ENCODE peak calls at places on chromosome 4, in ten cellular contexts. J is lower leg skin, X is fibroblast of mammary gland, N is transverse colon, H is osteoblast, P is RWPE1, K is tibial artery, F is ascending aorta, Z is bronchial epithelial cell, R is right lobe of liver. T is an unnamed sample.
A peak's percentile ranks its signal among the peaks of the same experiment; 100 is the strongest.

GRCh38 chr4:47566566-47566965 is 81.5 kb downstream of the ATP10D start:
- DNase-seq in J (no peak), X (no peak), N (no peak), H (no peak), P (no peak), K (no peak), F (no peak), Z (no peak), R (no peak), T (no peak)

GRCh38 chr4:7632341-7632740 is 197.6 kb upstream of the PSAPL1 start:
- DNase-seq in J (no peak), X (no peak), N (no peak), H (peak; percentile 44), P (no peak), K (no peak), F (no peak), Z (no peak), R (no peak), T (no peak)

GRCh38 chr4:68148795-68149685 is 19.4 kb upstream of the TMPRSS11F start:
- DNase-seq in J (no peak), X (no peak), N (no peak), H (no peak), P (no peak), K (no peak), F (no peak), Z (no peak), R (no peak), T (no peak)

GRCh38 chr4:94758141-94758699 is 465 bp downstream of the BMPR1B start:
- DNase-seq in J (no peak), X (no peak), N (peak; percentile 13), H (peak; percentile 90), P (peak; percentile 46), K (peak; percentile 73), F (peak; percentile 78), Z (peak; percentile 44), R (peak; percentile 47), T (peak; percentile 22)

GRCh38 chr4:83276299-83277040 is 8.1 kb downstream of the COQ2 start:
- DNase-seq in J (no peak), X (peak; percentile 22), N (no peak), H (no peak), P (no peak), K (no peak), F (no peak), Z (no peak), R (no peak), T (no peak)

GRCh38 chr4:136395212-136395722 is 1137.0 kb downstream of the PCDH18 start:
- DNase-seq in J (no peak), X (no peak), N (no peak), H (no peak), P (no peak), K (no peak), F (no peak), Z (no peak), R (no peak), T (no peak)

GRCh38 chr4:182881928-182882327 is 35.3 kb downstream of the DCTD start:
- DNase-seq in J (peak; percentile 46), X (no peak), N (no peak), H (no peak), P (no peak), K (no peak), F (peak; percentile 39), Z (no peak), R (peak; percentile 80), T (no peak)

GRCh38 chr4:152937535-152938236 is 1.6 kb downstream of the FHDC1 start:
- DNase-seq in J (peak; percentile 88), X (peak; percentile 40), N (peak; percentile 41), H (peak; percentile 93), P (peak; percentile 36), K (no peak), F (no peak), Z (no peak), R (no peak), T (peak; percentile 59)

GRCh38 chr4:175413561-175413960 is 398.5 kb downstream of the GPM6A start:
- DNase-seq in J (no peak), X (no peak), N (no peak), H (no peak), P (no peak), K (no peak), F (no peak), Z (no peak), R (no peak), T (no peak)

GRCh38 chr4:658681-659667 is 15.1 kb downstream of the ATP5ME start:
- DNase-seq in J (no peak), X (no peak), N (no peak), H (peak; percentile 82), P (no peak), K (no peak), F (no peak), Z (no peak), R (no peak), T (no peak)

DNA sequence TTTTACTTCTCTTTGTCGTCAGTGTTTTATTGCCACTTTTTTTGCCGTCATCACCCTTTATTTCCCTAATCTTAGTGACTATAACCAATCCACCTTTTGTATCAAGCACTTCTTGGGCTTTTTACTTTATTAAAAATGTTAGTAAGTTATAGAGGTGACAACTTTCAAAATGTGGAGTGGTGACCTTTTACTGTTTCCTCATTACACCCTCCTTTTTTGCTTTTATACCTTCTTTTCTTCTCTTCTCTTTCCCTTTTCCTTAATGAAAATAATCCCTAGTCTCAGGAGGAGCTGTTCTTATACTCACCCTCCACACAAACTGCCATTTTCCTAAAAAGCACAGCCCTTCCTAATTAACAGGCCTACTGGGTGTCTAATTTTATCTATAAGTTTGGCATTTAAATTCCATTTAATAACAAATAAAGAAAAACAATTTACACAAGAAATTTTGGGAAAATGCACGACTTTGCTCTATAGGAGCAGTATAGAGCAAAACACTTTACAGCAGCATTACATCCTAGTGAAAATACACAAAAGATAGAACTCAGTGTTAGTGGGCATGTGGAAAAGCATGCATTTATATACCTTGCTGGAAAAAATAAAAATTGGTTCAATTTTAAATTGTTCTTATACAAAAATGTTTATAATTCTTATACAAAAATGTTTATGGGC is 27.3 kb downstream of the BBS12 start:
- DNase-seq in J (no peak), X (peak; percentile 40), N (no peak), H (peak; percentile 10), P (no peak), K (no peak), F (no peak), Z (no peak), R (no peak), T (no peak)
- TF ChIP-seq CTCF in J (no peak), X (peak; percentile 65), N (no peak), H (peak; percentile 56), P (peak; percentile 58), K (no peak), F (no peak), Z (no peak), R (no peak), T (no peak)

DNA sequence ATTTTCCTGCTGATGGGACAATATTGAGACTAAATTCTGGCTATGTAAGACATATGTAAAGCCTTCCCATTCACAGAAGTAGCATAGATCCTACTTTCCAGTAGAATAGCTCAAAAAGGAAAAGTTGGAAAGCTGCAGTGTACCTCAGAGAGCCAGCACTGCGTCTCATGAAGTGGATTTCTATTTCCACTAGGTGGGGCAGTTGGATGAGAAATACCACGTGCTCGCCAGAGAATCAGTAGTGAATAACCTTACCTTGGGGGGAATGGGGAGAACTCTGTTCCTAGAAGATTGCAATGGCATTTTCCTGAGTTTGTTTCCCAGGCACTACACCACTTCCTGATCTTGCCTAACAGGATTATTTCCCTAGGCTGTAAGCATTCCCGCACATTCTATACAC is 907.1 kb downstream of the FSTL5 start:
- DNase-seq in J (no peak), X (no peak), N (no peak), H (no peak), P (no peak), K (no peak), F (no peak), Z (peak; percentile 5), R (no peak), T (no peak)
- TF ChIP-seq CTCF in J (no peak), X (no peak), N (no peak), H (no peak), P (no peak), K (no peak), F (no peak), Z (no peak), R (peak; percentile 11), T (peak; percentile 48)

DNA sequence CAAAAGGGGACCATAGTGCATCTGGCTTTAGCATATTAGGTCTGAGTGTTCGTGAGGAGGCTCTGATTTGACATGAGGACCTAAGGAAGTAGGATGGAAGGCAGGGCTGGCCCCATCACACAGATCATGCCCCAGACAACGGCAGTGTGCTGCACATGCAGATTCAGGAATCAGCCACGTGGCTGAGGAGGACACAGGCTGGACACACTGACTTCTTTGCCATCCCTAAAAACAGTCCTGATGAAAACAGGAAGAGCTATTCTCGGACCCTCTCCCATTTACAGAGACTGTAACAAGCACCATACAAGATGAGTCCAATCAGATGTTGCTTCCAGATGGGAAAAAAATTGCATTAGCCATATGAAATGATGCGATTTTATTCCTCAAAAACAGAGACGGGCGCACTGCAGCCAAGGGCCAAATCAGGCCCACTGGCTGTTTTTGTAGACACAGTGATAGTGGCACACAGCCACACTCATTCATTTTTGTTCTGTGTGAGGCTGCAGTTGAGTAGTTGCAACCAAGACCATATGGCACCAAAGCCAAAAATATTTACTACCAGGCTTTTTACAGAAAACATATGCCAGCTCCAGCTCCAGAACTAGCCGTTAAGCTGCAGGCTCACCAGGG is 41.0 kb downstream of the ACSL1 start:
- DNase-seq in J (no peak), X (no peak), N (no peak), H (no peak), P (no peak), K (no peak), F (no peak), Z (no peak), R (no peak), T (no peak)
- TF ChIP-seq CTCF in J (no peak), X (no peak), N (no peak), H (no peak), P (no peak), K (no peak), F (no peak), Z (no peak), R (no peak), T (no peak)

GRCh38 chr4:19969492-19969891 is 282.2 kb upstream of the SLIT2 start:
- DNase-seq in J (no peak), X (no peak), N (no peak), H (no peak), P (no peak), K (no peak), F (no peak), Z (no peak), R (no peak), T (no peak)
- TF ChIP-seq CTCF in J (no peak), X (peak; percentile 26), N (no peak), H (peak; percentile 38), P (no peak), K (no peak), F (no peak), Z (no peak), R (no peak), T (no peak)

GRCh38 chr4:109231331-109231730 is 71.1 kb downstream of the COL25A1 start:
- DNase-seq in J (no peak), X (no peak), N (no peak), H (no peak), P (no peak), K (no peak), F (no peak), Z (no peak), R (no peak), T (no peak)
- TF ChIP-seq CTCF in J (no peak), X (no peak), N (no peak), H (no peak), P (no peak), K (no peak), F (no peak), Z (no peak), R (no peak), T (no peak)

GRCh38 chr4:60759518-60760245 is 440.4 kb upstream of the ADGRL3 start:
- DNase-seq in J (no peak), X (no peak), N (no peak), H (no peak), P (no peak), K (no peak), F (no peak), Z (no peak), R (no peak), T (no peak)
- TF ChIP-seq CTCF in J (no peak), X (peak; percentile 16), N (no peak), H (peak; percentile 17), P (no peak), K (no peak), F (no peak), Z (no peak), R (no peak), T (no peak)

T was measured in GM13976.